ENCODE peak calls at places on chromosome 1, in five cellular contexts. F is tibial artery, M is adrenal gland, A is iPS DF 6.9, U is colonic mucosa. H is an unnamed sample.

GRCh38 chr1:121408354-121408753 is 223.6 kb downstream of the SRGAP2C start:
- DNase-seq in F (no peak), M (no peak), A (no peak), U (no peak), H (no peak)

GRCh38 chr1:183302452-183303324 is 115.5 kb downstream of the NMNAT2 start:
- DNase-seq in F (no peak), M (no peak), A (no peak), U (no peak), H (no peak)

GRCh38 chr1:15965228-15965767 is 10.6 kb downstream of the ZBTB17 start:
- DNase-seq in F (no peak), M (no peak), A (no peak), U (no peak), H (peak; percentile 65)

GRCh38 chr1:93723101-93723500 is 41.5 kb upstream of the BCAR3 start:
- DNase-seq in F (no peak), M (no peak), A (no peak), U (no peak), H (peak; percentile 64)

GRCh38 chr1:194268839-194269238 is 1082.4 kb upstream of the B3GALT2 start:
- DNase-seq in F (no peak), M (no peak), A (no peak), U (no peak), H (no peak)

GRCh38 chr1:228861830-228862176 is 126.5 kb downstream of the RHOU start:
- DNase-seq in F (no peak), M (no peak), A (no peak), U (peak; percentile 13), H (no peak)

GRCh38 chr1:167650266-167651160 is 20.5 kb downstream of the RCSD1 start:
- DNase-seq in F (no peak), M (no peak), A (no peak), U (no peak), H (no peak)

GRCh38 chr1:21278208-21278861 is 11.9 kb downstream of the ECE1 start:
- DNase-seq in F (peak; percentile 65), M (no peak), A (no peak), U (no peak), H (no peak)

GRCh38 chr1:90835661-90836344 is 118.7 kb upstream of the BARHL2 start:
- DNase-seq in F (peak; percentile 21), M (peak; percentile 11), A (no peak), U (no peak), H (no peak)
- H3K27me3 ChIP-seq in F (peaks cover 68% of the 10 kb centered on the region), M (peaks cover 37% of the 10 kb centered on the region), A (peaks cover 68% of the 10 kb centered on the region), U (peaks cover 48% of the 10 kb centered on the region), H (no peaks in the 10 kb centered on the region)

GRCh38 chr1:40979241-40980067 is at the start of gene CTPS1:
- DNase-seq in F (peak; percentile 92), M (peak; percentile 97), A (peak; percentile 70), U (peak; percentile 96), H (peak; percentile 97)

GRCh38 chr1:40978886-40979240 is 633 bp upstream of the CTPS1 start:
- DNase-seq in F (no peak), M (no peak), A (no peak), U (no peak), H (no peak)

GRCh38 chr1:40981702-40982448 is 2.4 kb downstream of the CTPS1 start:
- DNase-seq in F (no peak), M (no peak), A (no peak), U (no peak), H (no peak)

GRCh38 chr1:40980068-40980452 is 564 bp downstream of the CTPS1 start:
- DNase-seq in F (no peak), M (no peak), A (no peak), U (no peak), H (no peak)

GRCh38 chr1:40980453-40981121 is 1.1 kb downstream of the CTPS1 start:
- DNase-seq in F (no peak), M (peak; percentile 45), A (no peak), U (peak; percentile 24), H (peak; percentile 49)
- H3K4me3 ChIP-seq in F (peak overlapping the region; percentile 89), M (peak overlapping the region; percentile 59), A (peak overlapping the region; percentile 79), U (peak overlapping the region; percentile 92), H (peak overlapping the region; percentile 79)

DNA sequence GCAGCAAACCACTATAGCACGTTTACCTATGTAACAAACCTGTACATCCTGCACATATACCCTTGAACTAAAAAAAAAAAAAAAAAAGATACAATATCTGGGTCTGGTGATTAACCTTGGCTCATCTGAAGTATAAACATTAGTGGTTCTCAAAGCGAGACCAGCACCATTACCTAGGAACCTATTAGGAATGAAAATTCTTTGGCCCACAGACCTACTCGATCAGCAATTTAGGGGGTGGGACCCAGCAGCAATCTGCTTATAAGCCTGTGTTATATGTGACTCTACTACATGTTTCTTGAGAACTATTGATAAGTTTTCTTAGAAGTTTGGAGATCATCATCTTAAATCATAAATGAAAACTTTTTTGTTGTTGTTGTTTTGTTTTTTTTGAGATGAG is 9.7 kb upstream of the SPATA1 start:
- DNase-seq in F (no peak), M (no peak), A (no peak), U (no peak), H (no peak)
- H3K36me3 ChIP-seq in F (peaks cover 74% of the 10 kb centered on the region), M (no peaks in the 10 kb centered on the region), A (peaks cover 7% of the 10 kb centered on the region), U (peaks cover 8% of the 10 kb centered on the region), H (peaks cover 95% of the 10 kb centered on the region)

GRCh38 chr1:1065265-1065939 is 8.7 kb downstream of the RNF223 start:
- DNase-seq in F (no peak), M (no peak), A (no peak), U (no peak), H (no peak)
- H3K27me3 ChIP-seq in F (peaks cover 90% of the 10 kb centered on the region), M (peaks cover 60% of the 10 kb centered on the region), A (peaks cover 5% of the 10 kb centered on the region), U (peaks cover 31% of the 10 kb centered on the region), H (peaks cover 42% of the 10 kb centered on the region)

GRCh38 chr1:221759436-221759835 is 17.5 kb upstream of the DUSP10 start:
- DNase-seq in F (no peak), M (no peak), A (no peak), U (no peak), H (no peak)

GRCh38 chr1:221758455-221758854 is 16.6 kb upstream of the DUSP10 start:
- DNase-seq in F (no peak), M (no peak), A (no peak), U (no peak), H (no peak)

GRCh38 chr1:221761354-221762002 is 19.6 kb upstream of the DUSP10 start:
- DNase-seq in F (no peak), M (no peak), A (no peak), U (no peak), H (no peak)

GRCh38 chr1:221762121-221762520 is 20.2 kb upstream of the DUSP10 start:
- DNase-seq in F (no peak), M (no peak), A (no peak), U (no peak), H (no peak)

GRCh38 chr1:221760895-221761294 is 19.0 kb upstream of the DUSP10 start:
- DNase-seq in F (no peak), M (no peak), A (no peak), U (no peak), H (no peak)
- H3K4me3 ChIP-seq in F (no peak overlapping the region), M (no peak overlapping the region), A (no peak overlapping the region), U (no peak overlapping the region), H (no peak overlapping the region)

GRCh38 chr1:197093226-197093887 is 26.3 kb upstream of the F13B start:
- DNase-seq in F (no peak), M (no peak), A (no peak), U (no peak), H (no peak)
- H3K36me3 ChIP-seq in F (no peaks in the 10 kb centered on the region), M (no peaks in the 10 kb centered on the region), A (no peaks in the 10 kb centered on the region), U (no peaks in the 10 kb centered on the region), H (peaks cover 79% of the 10 kb centered on the region)